ENCODE peak calls at places on chromosomes 11 and 22, in five cellular contexts. M is lower leg skin, K is testis, Y is gastrocnemius medialis, U is K562. R is an unnamed sample.

GRCh38 chr11:132137981-132138313 is 767.5 kb downstream of the NTM start:
- DNase-seq in M (no peak), K (no peak), U (no peak), Y (no peak), R (no peak)

GRCh38 chr11:33182246-33182878 is 21.1 kb upstream of the CSTF3 start:
- DNase-seq in U (no peak), K (no peak), Y (no peak), M (no peak), R (peak; percentile 80)

GRCh38 chr11:45145421-45146071 is 893 bp upstream of the PRDM11 start:
- DNase-seq in K (peak; percentile 74), U (peak; percentile 25), M (peak; percentile 86), Y (no peak), R (no peak)

GRCh38 chr11:12964650-12965049 is 44.5 kb upstream of the RASSF10 start:
- DNase-seq in M (no peak), U (no peak), K (no peak), Y (no peak), R (no peak)

GRCh38 chr11:76269247-76269646 is 62.9 kb upstream of the WNT11 start:
- DNase-seq in Y (peak; percentile 29), U (no peak), M (no peak), K (no peak), R (no peak)

GRCh38 chr11:97506360-97506759 is 1116.5 kb downstream of the JRKL start:
- DNase-seq in Y (no peak), U (no peak), K (no peak), M (no peak), R (no peak)

GRCh38 chr11:12598330-12599256 is 75.6 kb upstream of the TEAD1 start:
- DNase-seq in M (no peak), K (no peak), Y (no peak), U (no peak), R (no peak)

GRCh38 chr22:26671317-26672059 is 14.1 kb downstream of the MIAT start:
- DNase-seq in M (peak; percentile 91), K (no peak), U (no peak), Y (no peak), R (peak; percentile 84)

GRCh38 chr11:65606876-65607613 is 7.0 kb downstream of the MAP3K11 start:
- DNase-seq in M (peak; percentile 98), U (peak; percentile 83), K (peak; percentile 94), Y (peak; percentile 93), R (peak; percentile 89)

GRCh38 chr11:88293931-88294330 is 43.6 kb downstream of the CTSC start:
- DNase-seq in Y (no peak), K (no peak), U (no peak), M (no peak), R (no peak)

GRCh38 chr22:17098379-17098819 is 13.6 kb downstream of the IL17RA start:
- DNase-seq in Y (no peak), M (no peak), K (no peak), U (no peak), R (no peak)

GRCh38 chr11:110331626-110332025 is 35.2 kb upstream of the RDX start:
- DNase-seq in Y (no peak), M (no peak), U (no peak), K (no peak), R (no peak)

GRCh38 chr11:75734491-75735180 is 17.0 kb downstream of the MOGAT2 start:
- DNase-seq in U (no peak), M (peak; percentile 60), Y (peak; percentile 16), K (no peak), R (no peak)

GRCh38 chr22:35804421-35804820 is 86.7 kb downstream of the APOL5 start:
- DNase-seq in U (no peak), K (no peak), M (no peak), Y (no peak), R (no peak)

GRCh38 chr11:70783356-70783755 is 385.0 kb downstream of the CTTN start:
- DNase-seq in K (no peak), Y (no peak), M (no peak), U (no peak), R (no peak)

GRCh38 chr11:44630511-44631210 is 65.2 kb downstream of the CD82 start:
- DNase-seq in M (peak; percentile 43), Y (no peak), K (peak; percentile 10), U (no peak), R (peak; percentile 38)

GRCh38 chr11:33802414-33802950 is 28.2 kb upstream of the FBXO3 start:
- DNase-seq in K (peak; percentile 66), M (no peak), U (no peak), Y (no peak), R (no peak)

GRCh38 chr11:59510917-59511589 is at the start of gene OR4D9:
- DNase-seq in Y (no peak), K (no peak), M (no peak), U (no peak), R (no peak)

GRCh38 chr11:64769283-64769682 is 9.1 kb downstream of the SF1 start:
- DNase-seq in K (no peak), U (no peak), M (no peak), Y (no peak), R (no peak)

GRCh38 chr22:43885319-43885671 is 6.5 kb downstream of the PNPLA5 start:
- DNase-seq in Y (no peak), K (no peak), U (no peak), M (no peak), R (no peak)
- TF ChIP-seq POLR2A in Y (no peak), K (no peak), U (no peak), M (no peak), R (no peak)

GRCh38 chr11:32154275-32154674 is 63.4 kb downstream of the RCN1 start:
- DNase-seq in M (no peak), U (no peak), Y (no peak), K (no peak), R (no peak)
- TF ChIP-seq CTCF in M (no peak), U (no peak), Y (no peak), K (no peak), R (no peak)

GRCh38 chr22:46902436-46902835 is 140.0 kb downstream of the TBC1D22A start:
- DNase-seq in Y (no peak), U (no peak), M (peak; percentile 13), K (no peak), R (no peak)
- H3K4me3 ChIP-seq in Y (no peak overlapping the region), U (no peak overlapping the region), M (no peak overlapping the region), K (no peak overlapping the region), R (no peak overlapping the region)

GRCh38 chr11:67629386-67630229 is at the start of gene NUDT8:
- DNase-seq in Y (peak; percentile 48), M (peak; percentile 97), U (peak; percentile 81), K (peak; percentile 82), R (peak; percentile 86)
- TF ChIP-seq POLR2A in Y (peak; percentile 61), M (no peak), U (peak; percentile 66), K (no peak), R (peak; percentile 47)

GRCh38 chr22:28952857-28953256 is 69.5 kb downstream of the ZNRF3 start:
- DNase-seq in K (no peak), M (peak; percentile 31), U (no peak), Y (no peak), R (no peak)

GRCh38 chr22:28951969-28952521 is 68.7 kb downstream of the ZNRF3 start:
- DNase-seq in U (no peak), M (peak; percentile 25), K (peak; percentile 77), Y (no peak), R (no peak)

GRCh38 chr22:28949788-28950187 is 66.4 kb downstream of the ZNRF3 start:
- DNase-seq in K (no peak), U (no peak), M (no peak), Y (no peak), R (no peak)

GRCh38 chr22:28951530-28951929 is 68.2 kb downstream of the ZNRF3 start:
- DNase-seq in M (peak; percentile 39), U (no peak), K (no peak), Y (no peak), R (no peak)

DNA sequence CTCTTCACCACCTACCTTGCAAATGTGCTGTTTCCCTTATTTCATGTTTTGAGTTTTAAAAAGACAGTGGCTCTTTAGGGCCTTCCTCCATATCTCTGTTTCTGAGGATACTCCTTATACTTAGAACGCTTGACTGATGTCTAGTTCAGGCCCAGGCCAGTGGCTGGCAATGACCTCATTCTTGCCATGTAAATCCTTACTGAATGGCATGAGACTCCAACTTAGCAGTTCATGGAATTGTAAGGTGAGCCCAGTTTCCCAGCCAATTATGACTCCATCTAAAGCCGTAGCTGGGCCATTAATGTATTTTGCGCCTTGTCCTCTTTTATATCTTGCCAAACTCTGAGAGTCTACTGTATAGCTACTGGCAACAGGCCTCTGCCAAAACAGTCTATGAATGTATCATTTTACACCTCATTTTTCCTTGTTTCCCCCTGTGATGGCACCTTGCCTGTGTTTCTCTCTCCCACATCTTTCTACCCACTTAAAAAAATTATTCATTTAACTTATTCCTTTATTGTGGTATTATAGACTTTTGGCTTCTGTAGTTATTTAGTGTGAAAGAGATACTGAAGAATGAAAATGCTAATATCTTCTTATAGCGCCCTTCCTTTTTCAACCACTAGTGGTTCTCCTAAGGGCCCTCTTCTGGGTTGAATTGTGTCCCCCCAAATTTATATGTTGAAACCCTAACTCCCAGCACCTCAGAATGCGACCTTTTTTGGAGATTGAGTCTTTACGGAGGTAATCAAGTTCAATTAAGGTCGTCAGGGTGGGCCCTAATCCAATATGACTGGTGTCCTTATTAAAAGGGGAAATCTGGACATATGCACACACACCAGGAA is 67.4 kb downstream of the ZNRF3 start:
- DNase-seq in K (no peak), M (peak; percentile 29), U (no peak), Y (no peak), R (no peak)
- TF ChIP-seq CTCF in K (no peak), M (no peak), U (no peak), Y (peak; percentile 14), R (no peak)

GRCh38 chr11:46455816-46456215 is 64.2 kb upstream of the CHRM4 start:
- DNase-seq in U (no peak), M (no peak), K (no peak), Y (no peak), R (no peak)

GRCh38 chr11:46457659-46458058 is 66.1 kb upstream of the CHRM4 start:
- DNase-seq in K (no peak), Y (no peak), M (no peak), U (no peak), R (no peak)

GRCh38 chr11:46456676-46457432 is 65.3 kb upstream of the CHRM4 start:
- DNase-seq in M (no peak), Y (no peak), K (no peak), U (no peak), R (no peak)

GRCh38 chr11:46458491-46458890 is 66.9 kb upstream of the CHRM4 start:
- DNase-seq in K (no peak), Y (no peak), U (no peak), M (no peak), R (no peak)

GRCh38 chr11:46456269-46456668 is 64.7 kb upstream of the CHRM4 start:
- DNase-seq in Y (no peak), K (no peak), M (no peak), U (no peak), R (no peak)
- H3K4me3 ChIP-seq in Y (no peak overlapping the region), K (no peak overlapping the region), M (no peak overlapping the region), U (no peak overlapping the region), R (no peak overlapping the region)

DNA sequence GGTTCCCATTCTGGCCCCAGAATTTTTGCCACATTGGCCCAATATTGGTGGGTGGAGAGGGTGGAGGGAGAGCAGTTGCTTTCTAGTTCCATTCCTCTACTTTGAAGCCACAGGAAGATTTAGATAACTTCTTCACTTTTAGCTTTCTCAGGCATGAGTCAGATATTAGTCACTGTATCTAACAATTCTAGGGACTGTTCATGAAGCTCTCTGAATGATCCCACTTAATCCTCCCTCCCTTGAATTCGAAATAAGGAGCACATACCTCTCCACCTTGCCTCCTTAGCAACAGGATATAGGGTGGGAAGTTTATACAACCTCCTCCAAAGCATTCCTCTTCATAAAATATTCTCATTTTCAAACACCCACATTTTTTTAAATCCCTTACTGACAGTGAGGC is 13.4 kb downstream of the FSHB start:
- DNase-seq in K (no peak), M (no peak), U (no peak), Y (no peak), R (no peak)
- TF ChIP-seq POLR2A in K (no peak), M (no peak), U (no peak), Y (no peak), R (no peak)

R was measured in Peyer's patch.